ENCODE peak calls at places on chromosomes 13 and 19, in nine cellular contexts. V, Y, I, U, H, L, A, B and O are unnamed samples.

GRCh38 chr13:113033054-113033453 is 64.0 kb downstream of the MCF2L start:
- DNase-seq in H (no peak), L (no peak), A (no peak), Y (no peak), I (no peak), B (no peak), V (no peak), U (no peak), O (no peak)

GRCh38 chr13:50244913-50245574 is 229.8 kb downstream of the KCNRG start:
- DNase-seq in A (peak; percentile 13), I (peak; percentile 37), Y (peak; percentile 89), L (peak; percentile 93), V (no peak), B (no peak), H (no peak), U (peak; percentile 90), O (no peak)

GRCh38 chr13:34941436-34941834 is 635 bp upstream of the NBEA start:
- DNase-seq in I (no peak), V (peak; percentile 8), H (no peak), B (no peak), U (no peak), A (no peak), Y (no peak), L (no peak), O (no peak)

GRCh38 chr19:37304190-37304883 is 66.6 kb upstream of the ZNF527 start:
- DNase-seq in I (no peak), U (no peak), H (peak; percentile 30), L (no peak), V (no peak), Y (no peak), A (no peak), B (no peak), O (peak; percentile 77)

GRCh38 chr19:31701146-31701545 is 351.9 kb upstream of the TSHZ3 start:
- DNase-seq in I (no peak), Y (no peak), B (no peak), L (no peak), A (no peak), U (no peak), H (no peak), V (no peak), O (no peak)

GRCh38 chr13:44436589-44437337 is 63.1 kb downstream of the SERP2 start:
- DNase-seq in A (peak; percentile 68), L (peak; percentile 95), I (peak; percentile 68), H (peak; percentile 90), B (peak; percentile 25), V (peak; percentile 86), U (peak; percentile 94), Y (peak; percentile 96), O (peak; percentile 96)

GRCh38 chr13:111479412-111479811 is 159.0 kb downstream of the TEX29 start:
- DNase-seq in V (no peak), I (no peak), B (no peak), Y (no peak), A (no peak), L (no peak), U (no peak), H (no peak), O (no peak)

GRCh38 chr13:46348976-46349375 is 38.1 kb downstream of the RUBCNL start:
- DNase-seq in I (no peak), Y (peak; percentile 58), V (no peak), U (no peak), B (no peak), A (no peak), H (no peak), L (no peak), O (peak; percentile 71)

GRCh38 chr13:30847697-30848307 is 58.3 kb upstream of the MEDAG start:
- DNase-seq in I (no peak), U (no peak), Y (peak; percentile 86), H (no peak), V (no peak), A (no peak), L (peak; percentile 95), B (no peak), O (no peak)

GRCh38 chr13:97257228-97257755 is 35.2 kb downstream of the MBNL2 start:
- DNase-seq in B (no peak), V (peak; percentile 16), U (no peak), L (no peak), I (no peak), Y (no peak), H (no peak), A (no peak), O (no peak)

GRCh38 chr19:47427241-47428176 is 8.2 kb upstream of the MEIS3 start:
- DNase-seq in B (peak; percentile 52), Y (peak; percentile 31), L (peak; percentile 63), A (peak; percentile 82), U (peak; percentile 55), I (peak; percentile 94), H (peak; percentile 88), V (peak; percentile 75), O (peak; percentile 87)

GRCh38 chr19:14809272-14810057 is 25.5 kb downstream of the OR7A5 start:
- DNase-seq in Y (no peak), V (no peak), A (no peak), I (no peak), H (no peak), U (no peak), L (no peak), B (no peak), O (no peak)

GRCh38 chr13:99467764-99468163 is 33.5 kb upstream of the TM9SF2 start:
- DNase-seq in A (no peak), B (no peak), U (no peak), I (no peak), V (no peak), L (peak; percentile 51), H (no peak), Y (peak; percentile 48), O (no peak)

GRCh38 chr19:40464059-40465024 is 1.2 kb downstream of the BLVRB start:
- DNase-seq in B (peak; percentile 58), U (peak; percentile 84), V (peak; percentile 71), H (peak; percentile 84), L (peak; percentile 85), I (peak; percentile 85), Y (peak; percentile 82), A (peak; percentile 49), O (peak; percentile 87)

GRCh38 chr13:27076411-27076810 is 95.2 kb downstream of the USP12 start:
- DNase-seq in V (no peak), U (no peak), B (no peak), I (no peak), A (no peak), L (no peak), H (no peak), Y (no peak), O (no peak)

GRCh38 chr13:31200636-31200970 is 828 bp downstream of the B3GLCT start:
- DNase-seq in V (peak; percentile 55), A (peak; percentile 55), L (no peak), Y (peak; percentile 27), I (peak; percentile 64), B (peak; percentile 26), U (peak; percentile 55), H (peak; percentile 47), O (peak; percentile 45)

GRCh38 chr19:1767464-1767933 is 14.2 kb downstream of the ONECUT3 start:
- DNase-seq in L (no peak), H (peak; percentile 78), A (peak; percentile 90), Y (no peak), V (peak; percentile 84), I (peak; percentile 89), U (peak; percentile 24), B (peak; percentile 42), O (peak; percentile 55)

GRCh38 chr13:39970177-39970846 is 314.9 kb downstream of the COG6 start:
- DNase-seq in Y (no peak), I (no peak), U (no peak), H (no peak), A (no peak), B (no peak), V (no peak), L (no peak), O (no peak)

GRCh38 chr19:19064811-19065745 is 1.3 kb downstream of the SLC25A42 start:
- DNase-seq in Y (no peak), L (no peak), I (no peak), A (peak; percentile 51), B (no peak), U (peak; percentile 28), V (no peak), H (peak; percentile 12), O (peak; percentile 63)

GRCh38 chr13:50219743-50220142 is 204.5 kb downstream of the KCNRG start:
- DNase-seq in A (no peak), U (no peak), I (no peak), V (no peak), H (no peak), B (no peak), L (no peak), Y (no peak), O (no peak)

GRCh38 chr19:54480048-54480447 is 7.0 kb upstream of the CDC42EP5 start:
- DNase-seq in Y (no peak), V (no peak), I (no peak), B (no peak), U (no peak), A (no peak), H (no peak), L (no peak), O (no peak)

GRCh38 chr19:41893899-41894298 is 10.9 kb downstream of the ARHGEF1 start:
- DNase-seq in U (no peak), A (no peak), H (no peak), I (peak; percentile 78), L (peak; percentile 59), B (no peak), Y (peak; percentile 40), V (peak; percentile 42), O (no peak)

GRCh38 chr13:38641164-38641948 is 45.5 kb upstream of the FREM2 start:
- DNase-seq in V (no peak), Y (peak; percentile 39), L (peak; percentile 3), U (no peak), I (no peak), H (no peak), A (no peak), B (no peak), O (no peak)

GRCh38 chr13:38684714-38685113 is 2.2 kb upstream of the FREM2 start:
- DNase-seq in U (no peak), A (no peak), H (no peak), V (no peak), B (no peak), I (no peak), Y (no peak), L (no peak), O (no peak)

GRCh38 chr13:42049454-42049780 is 969 bp downstream of the DGKH start:
- DNase-seq in L (no peak), U (no peak), H (no peak), A (no peak), V (no peak), Y (no peak), B (no peak), I (no peak), O (no peak)

GRCh38 chr19:12757544-12758274 is 6.1 kb downstream of the BEST2 start:
- DNase-seq in L (peak; percentile 75), H (peak; percentile 87), A (peak; percentile 81), V (peak; percentile 88), Y (peak; percentile 74), B (peak; percentile 35), U (peak; percentile 81), I (peak; percentile 85), O (peak; percentile 88)